ENCODE peak calls at places on chromosomes 6 and 20, in five cellular contexts. B, T, Q, Z and H are unnamed samples.

GRCh38 chr6:154512214-154512613 is 1.7 kb upstream of the CNKSR3 start:
- DNase-seq in Q (no peak), T (no peak), Z (no peak), B (no peak), H (no peak)

GRCh38 chr20:50607436-50607835 is 83.9 kb downstream of the RIPOR3 start:
- DNase-seq in B (no peak), Q (no peak), Z (no peak), T (no peak), H (no peak)

GRCh38 chr20:1309439-1309847 is 19.5 kb downstream of the SDCBP2 start:
- DNase-seq in T (no peak), B (no peak), Q (peak), Z (no peak), H (peak)

GRCh38 chr6:164344801-164345291 is 930.3 kb downstream of the QKI start:
- DNase-seq in T (no peak), Z (peak), B (no peak), Q (peak), H (peak)

GRCh38 chr6:169800668-169801395 is 49.4 kb downstream of the ERMARD start:
- DNase-seq in T (peak), Z (no peak), B (no peak), Q (peak), H (peak)

GRCh38 chr20:14009206-14009605 is 13.9 kb downstream of the MACROD2 start:
- DNase-seq in Z (no peak), T (no peak), B (no peak), Q (no peak), H (no peak)

GRCh38 chr20:2798814-2799213 is 1.6 kb downstream of the CPXM1 start:
- DNase-seq in T (peak), Q (peak), B (no peak), Z (no peak), H (peak)

GRCh38 chr20:4156411-4156810 is 141.1 kb upstream of the RNF24 start:
- DNase-seq in Z (no peak), Q (no peak), B (no peak), T (no peak), H (no peak)

GRCh38 chr6:33305052-33305451 is 6.3 kb upstream of the RGL2 start:
- DNase-seq in B (no peak), Z (no peak), T (no peak), Q (no peak), H (no peak)

GRCh38 chr20:42191140-42191860 is 573.1 kb upstream of the CHD6 start:
- DNase-seq in B (no peak), Q (peak), Z (peak), T (no peak), H (peak)

GRCh38 chr6:138818496-138819194 is 22.8 kb downstream of the ECT2L start:
- DNase-seq in Z (no peak), B (no peak), T (no peak), Q (peak), H (peak)

GRCh38 chr20:59268827-59269226 is 31.6 kb upstream of the EDN3 start:
- DNase-seq in T (no peak), B (no peak), Q (peak), Z (no peak), H (peak)

GRCh38 chr6:166173292-166173951 is 5.8 kb upstream of the TBXT start:
- DNase-seq in Q (peak), B (no peak), T (no peak), Z (no peak), H (peak)

GRCh38 chr6:89797317-89797716 is 22.3 kb downstream of the MDN1 start:
- DNase-seq in T (peak), Z (no peak), B (no peak), Q (no peak), H (no peak)

GRCh38 chr6:113901482-113901881 is 44.3 kb downstream of the MARCKS start:
- DNase-seq in Z (no peak), B (no peak), Q (no peak), T (peak), H (no peak)

GRCh38 chr20:50395258-50395729 is 114.9 kb upstream of the PTPN1 start:
- DNase-seq in Q (no peak), B (no peak), Z (no peak), T (peak), H (no peak)

GRCh38 chr6:27726620-27727023 is 185.6 kb downstream of the OR2B2 start:
- DNase-seq in Q (peak), B (no peak), Z (no peak), T (peak), H (peak)

GRCh38 chr6:11614534-11615213 is 77.1 kb downstream of the TMEM170B start:
- DNase-seq in B (no peak), T (no peak), Q (no peak), Z (peak), H (no peak)

GRCh38 chr6:2990932-2991506 is 8.7 kb upstream of the NQO2 start:
- DNase-seq in T (no peak), Z (no peak), Q (no peak), B (no peak), H (no peak)

GRCh38 chr6:2988076-2988425 is 11.6 kb upstream of the NQO2 start:
- DNase-seq in B (no peak), Q (no peak), T (no peak), Z (no peak), H (no peak)

GRCh38 chr6:2988426-2989331 is 11.0 kb upstream of the NQO2 start:
- DNase-seq in Q (peak), Z (peak), T (peak), B (peak), H (peak)

GRCh38 chr6:2990179-2990931 is 9.3 kb upstream of the NQO2 start:
- DNase-seq in B (no peak), Q (no peak), Z (no peak), T (no peak), H (peak)

DNA sequence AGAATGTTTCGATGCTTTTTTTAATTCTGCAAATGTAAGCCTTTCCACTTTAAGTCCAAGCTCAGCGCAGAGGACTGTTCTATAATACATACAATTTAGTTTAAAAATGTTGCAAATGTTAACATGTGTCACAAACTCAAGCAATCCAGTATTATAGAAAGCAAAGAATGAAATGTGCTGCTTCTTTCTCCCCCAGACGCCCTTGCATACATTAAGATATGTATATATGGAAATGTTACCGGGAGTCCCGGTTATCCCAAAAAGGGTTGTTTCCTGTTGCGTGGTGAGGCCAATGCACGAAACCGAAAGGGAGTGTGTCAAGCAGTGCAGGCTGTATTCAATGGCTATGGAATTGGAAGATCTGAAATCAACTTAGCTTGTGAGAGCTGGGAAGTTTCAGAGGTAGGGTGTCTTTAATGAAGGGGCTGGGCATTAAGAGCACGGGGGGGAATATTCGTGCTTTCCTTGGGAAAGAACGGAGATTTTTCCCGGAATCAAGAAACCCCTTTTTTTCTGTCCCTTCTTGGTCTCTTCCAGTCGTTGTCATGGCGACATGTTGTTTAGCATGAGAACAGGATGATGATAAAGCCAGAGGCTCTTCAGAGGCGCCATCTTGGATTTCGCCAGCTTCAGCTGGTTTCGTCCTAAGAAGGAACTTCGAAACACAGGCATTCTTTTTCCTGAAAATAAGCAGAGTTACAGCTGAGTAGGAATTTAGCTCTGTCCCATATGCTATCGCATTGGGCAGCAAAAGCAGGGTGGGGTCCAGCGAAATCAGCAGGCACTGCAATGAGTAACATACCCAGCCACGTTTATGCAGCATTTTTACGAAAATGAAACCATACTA is 10.1 kb upstream of the NQO2 start:
- DNase-seq in B (peak), T (peak), Q (peak), Z (peak), H (peak)
- H2AK5ac ChIP-seq in B (no peak), T (peak), Q (peak), Z (no peak), H (peak)

GRCh38 chr6:135901776-135902524 is 50.4 kb downstream of the PDE7B start:
- DNase-seq in B (no peak), Z (no peak), Q (no peak), T (peak), H (no peak)

GRCh38 chr6:135904666-135905065 is 53.2 kb downstream of the PDE7B start:
- DNase-seq in Q (no peak), B (no peak), T (peak), Z (no peak), H (no peak)

GRCh38 chr6:135906542-135906941 is 55.0 kb downstream of the PDE7B start:
- DNase-seq in Z (no peak), T (peak), Q (no peak), B (no peak), H (no peak)

GRCh38 chr6:135902756-135903331 is 51.3 kb downstream of the PDE7B start:
- DNase-seq in B (no peak), Z (no peak), T (no peak), Q (no peak), H (no peak)

GRCh38 chr6:135905604-135906300 is 54.3 kb downstream of the PDE7B start:
- DNase-seq in T (no peak), Q (no peak), Z (no peak), B (no peak), H (no peak)
- H4K8ac ChIP-seq in T (peak), Q (no peak), Z (no peak), B (no peak), H (no peak)

GRCh38 chr6:1586861-1587450 is 22.8 kb upstream of the FOXC1 start:
- DNase-seq in T (no peak), Z (no peak), Q (no peak), B (no peak), H (no peak)
- H2BK120ac ChIP-seq in T (no peak), Z (no peak), Q (no peak), B (no peak), H (no peak)

GRCh38 chr20:48308232-48308781 is 519.5 kb downstream of the PREX1 start:
- DNase-seq in Z (no peak), T (no peak), Q (no peak), B (no peak), H (no peak)

GRCh38 chr20:48310312-48310711 is 517.5 kb downstream of the PREX1 start:
- DNase-seq in Z (no peak), B (no peak), Q (no peak), T (no peak), H (no peak)

GRCh38 chr20:48308882-48309281 is 518.9 kb downstream of the PREX1 start:
- DNase-seq in B (no peak), T (no peak), Q (no peak), Z (no peak), H (peak)

GRCh38 chr20:48307277-48307676 is 520.5 kb downstream of the PREX1 start:
- DNase-seq in T (no peak), Q (no peak), B (no peak), Z (no peak), H (peak)

DNA sequence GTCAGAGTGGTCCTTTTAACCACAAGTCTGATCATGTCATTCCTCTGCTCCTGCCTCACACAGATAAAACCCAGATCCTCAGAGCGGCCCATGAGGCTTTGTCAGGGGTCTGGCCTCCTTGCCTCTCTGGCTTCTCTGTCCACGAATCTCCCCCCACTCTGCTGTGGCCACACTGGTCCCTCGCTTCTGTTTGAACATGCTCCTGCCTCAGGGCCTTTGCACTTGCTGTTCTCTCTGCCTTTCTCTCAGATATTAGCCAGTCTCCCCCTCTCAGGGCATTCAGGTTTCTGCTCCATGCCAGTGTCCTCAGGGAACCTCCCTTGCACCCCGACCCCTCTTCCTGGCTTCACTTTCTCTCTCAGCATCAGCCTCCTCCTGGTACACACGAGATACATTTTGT is 518.5 kb downstream of the PREX1 start:
- DNase-seq in Z (no peak), T (no peak), Q (no peak), B (no peak), H (no peak)
- H2AK5ac ChIP-seq in Z (no peak), T (no peak), Q (no peak), B (no peak), H (peak)

DNA sequence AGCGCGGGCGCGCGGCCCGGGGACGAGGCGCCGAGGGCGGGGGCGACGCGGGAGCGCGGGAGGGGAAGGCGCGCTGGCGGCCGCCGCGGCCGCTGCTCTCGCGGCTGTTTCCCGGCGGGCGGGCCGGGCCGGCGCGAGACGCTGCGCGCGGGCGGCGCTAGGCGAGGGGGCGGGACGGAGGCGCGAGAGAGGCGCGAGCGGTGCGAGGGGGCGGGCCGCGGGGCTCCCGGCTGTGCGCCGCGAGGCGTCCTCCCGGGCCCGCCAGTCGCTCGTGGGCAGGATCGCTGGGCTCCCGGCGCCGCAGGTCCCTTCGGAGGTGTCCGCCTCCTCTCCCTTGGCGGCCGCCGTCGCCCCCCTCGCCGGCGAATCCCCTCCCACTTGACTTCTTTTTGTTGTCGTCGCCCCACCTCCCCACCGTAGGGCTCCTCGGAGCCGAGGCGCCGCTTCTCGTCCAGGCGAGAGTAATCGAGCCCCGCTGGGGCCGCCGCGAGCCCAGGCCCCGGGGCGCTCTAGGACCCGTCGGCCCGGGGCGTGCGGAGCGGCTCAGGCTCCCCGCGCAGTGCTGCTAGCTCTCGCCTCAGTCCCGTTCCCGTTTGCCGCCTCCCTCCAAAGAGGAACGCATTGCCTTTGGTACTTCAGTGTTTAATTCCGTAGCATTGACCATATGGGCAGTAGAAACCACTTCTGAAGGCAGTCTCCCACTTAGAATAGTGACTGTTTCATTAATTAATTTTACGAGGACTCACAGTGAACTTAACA is at the start of gene RANBP9:
- DNase-seq in B (peak), Z (peak), Q (peak), T (peak), H (peak)
- H4K8ac ChIP-seq in B (no peak), Z (peak), Q (no peak), T (peak), H (no peak)

GRCh38 chr6:30687659-30688431 is 1.4 kb upstream of the PPP1R18 start:
- DNase-seq in T (peak), B (no peak), Z (no peak), Q (peak), H (peak)
- H2BK120ac ChIP-seq in T (peak), B (peak), Z (peak), Q (no peak), H (no peak)

GRCh38 chr20:63850689-63851547 is 10.4 kb upstream of the ABHD16B start:
- DNase-seq in Q (no peak), Z (no peak), T (no peak), B (no peak), H (no peak)

GRCh38 chr20:63846938-63847373 is 14.3 kb upstream of the ABHD16B start:
- DNase-seq in T (no peak), Q (no peak), Z (no peak), B (no peak), H (no peak)

GRCh38 chr20:63847374-63848002 is 13.8 kb upstream of the ABHD16B start:
- DNase-seq in Q (peak), Z (no peak), B (no peak), T (no peak), H (peak)

GRCh38 chr20:63846128-63846771 is 15.0 kb upstream of the ABHD16B start:
- DNase-seq in Z (no peak), B (no peak), T (no peak), Q (peak), H (peak)

DNA sequence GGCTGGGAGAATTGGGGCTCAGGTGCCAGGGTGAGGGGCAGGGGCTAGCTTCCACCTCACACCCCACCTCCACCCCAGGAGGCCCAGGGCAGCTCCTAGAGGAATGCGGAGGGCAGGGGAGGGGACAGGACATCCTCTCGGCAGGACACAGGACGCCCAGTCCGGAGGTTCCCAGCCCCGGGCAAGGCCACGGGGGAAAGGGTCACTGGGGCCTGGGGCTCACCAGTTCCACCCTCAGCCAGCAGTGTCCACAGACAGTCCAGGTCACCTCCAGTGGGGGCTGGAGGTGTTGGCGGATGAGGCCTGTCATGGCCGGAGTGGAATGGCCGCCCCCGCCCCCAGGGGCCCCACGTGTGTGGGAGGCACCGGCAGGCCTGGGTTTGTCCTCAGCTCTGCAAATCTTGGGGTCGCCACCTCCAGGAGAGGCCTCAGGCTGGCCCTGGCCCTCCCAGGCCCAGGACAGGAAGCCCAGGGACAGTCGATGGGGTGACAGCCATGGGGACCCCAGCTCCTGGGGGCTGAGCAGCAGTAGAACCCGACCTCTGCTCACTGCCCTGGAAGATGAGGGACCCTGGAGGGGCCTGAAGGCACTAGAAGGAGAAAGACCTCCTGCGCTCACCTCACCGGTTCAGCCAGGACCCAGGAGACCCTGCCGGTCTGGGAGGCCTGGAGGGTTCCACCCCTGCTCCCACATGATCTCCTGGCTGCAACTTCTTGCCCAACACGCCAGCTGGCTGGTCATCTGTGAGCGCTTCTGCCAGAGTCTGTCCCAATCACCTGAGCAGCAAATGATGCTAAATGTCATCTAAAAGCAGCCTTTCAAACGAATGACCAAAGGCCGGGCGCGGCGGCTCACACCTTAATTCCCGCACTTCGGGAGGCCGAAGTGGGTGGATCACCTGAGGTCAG is 13.0 kb upstream of the ABHD16B start:
- DNase-seq in Z (no peak), Q (peak), T (no peak), B (no peak), H (no peak)
- H2AK5ac ChIP-seq in Z (peak), Q (no peak), T (no peak), B (peak), H (peak)

DNA sequence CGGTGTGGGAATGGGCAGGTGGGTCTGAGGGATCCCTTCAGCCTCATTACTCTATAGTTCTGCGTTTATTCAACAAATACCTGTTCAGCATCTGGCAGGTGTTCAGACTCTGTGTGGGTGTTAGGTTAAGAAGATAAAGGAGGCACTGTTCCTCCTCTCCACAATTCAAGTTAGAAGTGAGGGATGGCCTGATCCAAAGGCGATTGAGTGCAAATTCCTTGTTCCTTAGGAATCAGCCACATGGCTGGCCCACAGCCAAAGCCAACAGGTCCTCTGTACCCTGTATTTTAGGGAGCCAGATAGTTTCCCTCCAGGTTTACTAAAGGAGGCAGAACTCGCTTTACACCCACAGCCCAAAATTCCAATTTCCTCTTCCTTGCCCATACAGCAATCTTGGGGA is 5.0 kb upstream of the CD40 start:
- DNase-seq in B (no peak), Q (no peak), Z (no peak), T (no peak), H (no peak)
- H4K8ac ChIP-seq in B (no peak), Q (no peak), Z (no peak), T (no peak), H (no peak)